ENCODE peak calls at places on chromosomes 6 and 20, in nine cellular contexts. X is endothelial cell; M is CD4-positive, alpha-beta T cell; H is dorsolateral prefrontal cortex; B is neural crest cell; N is GM06990; U is cardiac muscle cell; Y is fibroblast of mammary gland; V is Peyer's patch. K is an unnamed sample.

GRCh38 chr20:60210779-60211617 is 252.8 kb downstream of the CDH26 start:
- DNase-seq in M (peak), H (peak), V (peak), X (peak), N (peak), U (peak), B (peak), Y (peak), K (peak)

GRCh38 chr20:45946149-45946970 is 11.9 kb downstream of the PCIF1 start:
- DNase-seq in H (no peak), U (no peak), Y (peak), V (peak), M (no peak), X (no peak), B (no peak), N (no peak), K (no peak)

GRCh38 chr6:10381133-10381829 is 33.6 kb downstream of the TFAP2A start:
- DNase-seq in M (no peak), X (no peak), U (peak), B (no peak), Y (no peak), H (no peak), N (no peak), V (no peak), K (peak)

GRCh38 chr20:7858851-7859250 is 81.4 kb downstream of the HAO1 start:
- DNase-seq in Y (no peak), V (no peak), B (no peak), N (no peak), X (no peak), M (no peak), U (no peak), H (no peak), K (no peak)

GRCh38 chr20:36098364-36098763 is 56.2 kb upstream of the EPB41L1 start:
- DNase-seq in H (no peak), N (peak), U (no peak), V (peak), B (no peak), Y (peak), X (no peak), M (no peak), K (no peak)

GRCh38 chr6:170147056-170147787 is 143.7 kb downstream of the DLL1 start:
- DNase-seq in X (no peak), H (peak), B (no peak), U (no peak), Y (no peak), V (no peak), N (no peak), M (no peak), K (no peak)

GRCh38 chr6:155174576-155175174 is 89.1 kb upstream of the CLDN20 start:
- DNase-seq in B (peak), Y (peak), X (peak), M (peak), N (peak), U (peak), V (peak), H (peak), K (peak)

GRCh38 chr6:33755070-33755869 is 8.6 kb upstream of the IP6K3 start:
- DNase-seq in V (no peak), N (no peak), M (no peak), X (no peak), U (no peak), Y (no peak), B (no peak), H (no peak), K (no peak)

GRCh38 chr6:157715766-157716171 is 107.3 kb upstream of the SNX9 start:
- DNase-seq in Y (peak), U (no peak), X (no peak), N (no peak), V (peak), H (no peak), M (no peak), B (no peak), K (no peak)

GRCh38 chr6:14730654-14731053 is 515.2 kb upstream of the JARID2 start:
- DNase-seq in N (no peak), V (no peak), U (no peak), X (no peak), M (no peak), Y (no peak), B (no peak), H (no peak), K (no peak)

GRCh38 chr6:4668271-4669179 is 107.7 kb upstream of the CDYL start:
- DNase-seq in B (no peak), H (no peak), N (no peak), Y (peak), V (no peak), M (no peak), X (no peak), U (no peak), K (no peak)

GRCh38 chr6:150238294-150238693 is 95.5 kb downstream of the PPP1R14C start:
- DNase-seq in V (peak), H (no peak), Y (peak), X (no peak), U (no peak), N (no peak), M (no peak), B (no peak), K (no peak)

GRCh38 chr6:161748535-161749386 is 474.9 kb upstream of the AGPAT4 start:
- DNase-seq in M (no peak), Y (no peak), B (peak), H (no peak), V (peak), N (no peak), U (peak), X (peak), K (peak)
- TF ChIP-seq CTCF in M (no peak), Y (peak), B (peak), H (peak), V (peak), N (peak), U (peak), X (peak), K (peak)

GRCh38 chr6:21123485-21124436 is 469.8 kb upstream of the SOX4 start:
- DNase-seq in H (no peak), Y (no peak), X (no peak), B (no peak), N (no peak), M (no peak), V (no peak), U (no peak), K (no peak)
- TF ChIP-seq CTCF in H (no peak), Y (no peak), X (no peak), B (no peak), N (no peak), M (no peak), V (no peak), U (no peak), K (no peak)

GRCh38 chr20:40268321-40269075 is 420.5 kb downstream of the MAFB start:
- DNase-seq in B (no peak), M (no peak), Y (no peak), V (no peak), N (no peak), U (no peak), X (no peak), H (no peak), K (no peak)

GRCh38 chr20:40262219-40262618 is 426.8 kb downstream of the MAFB start:
- DNase-seq in N (no peak), V (no peak), X (no peak), B (no peak), Y (no peak), H (no peak), U (no peak), M (no peak), K (no peak)

GRCh38 chr20:40265872-40266533 is 423.0 kb downstream of the MAFB start:
- DNase-seq in H (no peak), B (peak), M (no peak), U (peak), V (peak), Y (peak), X (peak), N (no peak), K (no peak)
- TF ChIP-seq CTCF in H (peak), B (peak), M (no peak), U (peak), V (peak), Y (peak), X (peak), N (peak), K (no peak)

GRCh38 chr6:27312146-27312949 is at the start of gene POM121L2:
- DNase-seq in V (peak), M (peak), H (peak), X (peak), U (peak), Y (peak), N (peak), B (peak), K (peak)
- TF ChIP-seq CTCF in V (peak), M (peak), H (peak), X (peak), U (peak), Y (peak), N (peak), B (peak), K (peak)

DNA sequence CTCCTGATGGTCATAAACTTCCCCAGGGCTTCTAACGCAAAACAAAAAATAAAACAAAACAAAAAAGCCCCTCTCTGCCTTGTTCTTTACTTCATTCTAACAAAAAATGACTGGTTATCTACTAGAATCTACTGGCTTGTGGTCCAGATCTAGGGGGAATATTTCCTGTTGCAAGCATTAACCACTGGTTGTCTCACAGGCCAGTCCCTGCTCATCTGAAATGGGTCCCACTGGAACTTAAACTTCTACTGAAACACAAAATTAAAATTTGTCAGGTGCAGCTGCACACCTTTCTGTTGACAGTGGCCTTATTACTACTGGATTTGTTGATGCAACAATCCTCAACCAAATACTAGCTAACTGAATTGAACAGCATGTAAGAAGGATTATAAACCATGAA is 5.5 kb downstream of the SIRPG start:
- DNase-seq in N (no peak), U (no peak), M (no peak), Y (no peak), B (no peak), X (no peak), V (no peak), H (no peak), K (no peak)
- TF ChIP-seq CTCF in N (no peak), U (no peak), M (no peak), Y (no peak), B (no peak), X (no peak), V (no peak), H (no peak), K (no peak)

GRCh38 chr6:63883597-63883996 is 248.0 kb downstream of the PHF3 start:
- DNase-seq in X (no peak), N (no peak), H (no peak), B (no peak), V (no peak), U (no peak), Y (no peak), M (no peak), K (no peak)

GRCh38 chr6:63887011-63887751 is 251.6 kb downstream of the PHF3 start:
- DNase-seq in V (no peak), M (no peak), H (no peak), B (no peak), Y (no peak), U (no peak), X (no peak), N (no peak), K (no peak)

GRCh38 chr6:63881791-63882190 is 246.2 kb downstream of the PHF3 start:
- DNase-seq in X (no peak), V (no peak), H (no peak), Y (no peak), B (no peak), M (no peak), N (no peak), U (no peak), K (no peak)

GRCh38 chr6:63882208-63882607 is 246.6 kb downstream of the PHF3 start:
- DNase-seq in H (no peak), M (no peak), N (no peak), B (no peak), U (no peak), Y (no peak), X (no peak), V (no peak), K (no peak)
- TF ChIP-seq CTCF in H (no peak), M (no peak), N (no peak), B (peak), U (peak), Y (peak), X (peak), V (no peak), K (no peak)

GRCh38 chr20:17611290-17611539 is 41.3 kb downstream of the DSTN start:
- DNase-seq in U (no peak), M (no peak), H (no peak), B (no peak), N (no peak), X (peak), Y (no peak), V (no peak), K (no peak)
- TF ChIP-seq CTCF in U (no peak), M (peak), H (no peak), B (no peak), N (no peak), X (no peak), Y (no peak), V (no peak), K (no peak)

DNA sequence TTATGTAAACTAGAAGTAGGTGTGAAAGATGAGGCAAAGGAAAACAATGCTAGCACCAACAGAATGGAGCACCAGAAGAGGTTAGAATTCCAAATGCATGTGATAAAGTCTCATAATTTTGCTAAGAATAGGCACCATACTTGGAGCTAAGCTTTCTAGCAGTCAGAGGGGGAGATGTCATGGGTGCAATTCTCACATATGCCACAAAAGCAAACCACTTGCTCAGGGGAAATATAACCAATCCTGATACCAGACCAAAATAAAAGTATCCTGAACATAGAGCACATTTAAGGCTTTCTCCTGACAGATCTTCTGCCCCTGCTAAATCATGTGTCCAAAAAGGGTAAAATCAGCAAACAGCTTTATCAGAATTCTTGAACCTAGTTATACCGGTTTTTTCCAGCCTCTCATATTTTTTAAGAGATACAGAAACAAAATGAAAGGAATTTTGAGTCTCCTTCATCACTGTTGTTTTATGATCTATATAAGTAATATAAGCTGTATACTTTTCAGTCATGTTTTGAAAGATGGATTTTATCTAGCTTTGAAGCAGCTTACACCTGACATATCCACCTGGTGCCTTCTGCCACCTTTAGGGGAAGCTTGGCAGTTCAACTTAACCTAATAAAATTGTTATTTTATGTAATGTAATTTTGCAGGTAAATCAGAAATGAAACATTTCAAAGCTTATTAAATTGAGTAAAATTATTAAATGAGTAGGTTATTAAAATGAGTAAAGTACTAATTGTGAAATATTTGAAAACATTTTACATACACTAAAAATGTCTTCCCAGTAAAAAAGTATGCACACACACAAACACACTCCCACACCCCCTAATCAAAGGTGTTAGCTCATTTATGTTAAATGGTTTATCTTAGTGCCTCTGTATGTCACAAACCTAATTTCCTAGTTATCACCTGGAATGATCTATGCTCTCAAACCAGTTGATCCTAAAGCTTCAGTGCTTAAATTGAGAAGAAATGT is 2.8 kb downstream of the SPO11 start:
- DNase-seq in U (peak), B (no peak), N (no peak), V (no peak), M (no peak), X (no peak), Y (no peak), H (no peak), K (no peak)
- TF ChIP-seq CTCF in U (no peak), B (peak), N (peak), V (no peak), M (no peak), X (peak), Y (no peak), H (no peak), K (no peak)